ENCODE peak calls at places on chromosomes 6 and 20, in seven cellular contexts. One of them, this sample, is unnamed.
A peak's percentile ranks its signal among the peaks of the same experiment; 100 is the strongest.

GRCh38 chr6:144559865-144560603 is 274.9 kb downstream of the UTRN start:
- DNase-seq in right cardiac atrium: no peak
- DNase-seq in mesendoderm: no peak
- DNase-seq in H9: no peak
- DNase-seq in brain microvascular endothelial cell: peak; percentile 81
- DNase-seq in CD4-positive, CD25-positive, alpha-beta regulatory T cell: peak; percentile 44
- DNase-seq in IMR-90: peak; percentile 38
- DNase-seq in this sample: no peak

GRCh38 chr6:87277123-87277522 is 45.3 kb upstream of the SMIM8 start:
- DNase-seq in right cardiac atrium: no peak
- DNase-seq in mesendoderm: no peak
- DNase-seq in H9: no peak
- DNase-seq in brain microvascular endothelial cell: peak; percentile 9
- DNase-seq in CD4-positive, CD25-positive, alpha-beta regulatory T cell: no peak
- DNase-seq in IMR-90: peak; percentile 15
- DNase-seq in this sample: no peak

GRCh38 chr6:13507306-13507855 is 20.0 kb upstream of the GFOD1 start:
- DNase-seq in right cardiac atrium: no peak
- DNase-seq in mesendoderm: no peak
- DNase-seq in H9: no peak
- DNase-seq in brain microvascular endothelial cell: no peak
- DNase-seq in CD4-positive, CD25-positive, alpha-beta regulatory T cell: no peak
- DNase-seq in IMR-90: no peak
- DNase-seq in this sample: no peak

GRCh38 chr6:15320683-15321082 is 74.8 kb downstream of the JARID2 start:
- DNase-seq in right cardiac atrium: no peak
- DNase-seq in mesendoderm: no peak
- DNase-seq in H9: no peak
- DNase-seq in brain microvascular endothelial cell: no peak
- DNase-seq in CD4-positive, CD25-positive, alpha-beta regulatory T cell: no peak
- DNase-seq in IMR-90: peak; percentile 54
- DNase-seq in this sample: no peak

GRCh38 chr6:33450434-33450833 is 3.9 kb upstream of the ZBTB9 start:
- DNase-seq in right cardiac atrium: no peak
- DNase-seq in mesendoderm: no peak
- DNase-seq in H9: no peak
- DNase-seq in brain microvascular endothelial cell: no peak
- DNase-seq in CD4-positive, CD25-positive, alpha-beta regulatory T cell: no peak
- DNase-seq in IMR-90: no peak
- DNase-seq in this sample: no peak

GRCh38 chr20:51484141-51484815 is 58.2 kb downstream of the NFATC2 start:
- DNase-seq in right cardiac atrium: no peak
- DNase-seq in mesendoderm: no peak
- DNase-seq in H9: no peak
- DNase-seq in brain microvascular endothelial cell: no peak
- DNase-seq in CD4-positive, CD25-positive, alpha-beta regulatory T cell: no peak
- DNase-seq in IMR-90: no peak
- DNase-seq in this sample: no peak

GRCh38 chr20:2093883-2094282 is 7.7 kb upstream of the STK35 start:
- DNase-seq in right cardiac atrium: no peak
- DNase-seq in mesendoderm: peak; percentile 47
- DNase-seq in H9: no peak
- DNase-seq in brain microvascular endothelial cell: no peak
- DNase-seq in CD4-positive, CD25-positive, alpha-beta regulatory T cell: no peak
- DNase-seq in IMR-90: no peak
- DNase-seq in this sample: no peak

GRCh38 chr6:93083337-93083736 is 336.0 kb downstream of the EPHA7 start:
- DNase-seq in right cardiac atrium: no peak
- DNase-seq in mesendoderm: no peak
- DNase-seq in H9: no peak
- DNase-seq in brain microvascular endothelial cell: no peak
- DNase-seq in CD4-positive, CD25-positive, alpha-beta regulatory T cell: no peak
- DNase-seq in IMR-90: no peak
- DNase-seq in this sample: no peak

GRCh38 chr20:39412091-39412490 is 449.9 kb downstream of the DHX35 start:
- DNase-seq in right cardiac atrium: no peak
- DNase-seq in mesendoderm: no peak
- DNase-seq in H9: no peak
- DNase-seq in brain microvascular endothelial cell: no peak
- DNase-seq in CD4-positive, CD25-positive, alpha-beta regulatory T cell: no peak
- DNase-seq in IMR-90: no peak
- DNase-seq in this sample: no peak

GRCh38 chr6:116033687-116034303 is 26.9 kb downstream of the FRK start:
- DNase-seq in right cardiac atrium: no peak
- DNase-seq in mesendoderm: no peak
- DNase-seq in H9: no peak
- DNase-seq in brain microvascular endothelial cell: no peak
- DNase-seq in CD4-positive, CD25-positive, alpha-beta regulatory T cell: no peak
- DNase-seq in IMR-90: no peak
- DNase-seq in this sample: no peak

GRCh38 chr20:36929290-36929689 is 22.2 kb downstream of the SAMHD1 start:
- DNase-seq in right cardiac atrium: no peak
- DNase-seq in mesendoderm: no peak
- DNase-seq in H9: no peak
- DNase-seq in brain microvascular endothelial cell: peak; percentile 12
- DNase-seq in CD4-positive, CD25-positive, alpha-beta regulatory T cell: no peak
- DNase-seq in IMR-90: peak; percentile 69
- DNase-seq in this sample: no peak

GRCh38 chr20:50163570-50164317 is 10.2 kb upstream of the PEDS1 start:
- DNase-seq in right cardiac atrium: peak; percentile 69
- DNase-seq in mesendoderm: peak; percentile 34
- DNase-seq in H9: no peak
- DNase-seq in brain microvascular endothelial cell: no peak
- DNase-seq in CD4-positive, CD25-positive, alpha-beta regulatory T cell: no peak
- DNase-seq in IMR-90: peak; percentile 44
- DNase-seq in this sample: no peak

DNA sequence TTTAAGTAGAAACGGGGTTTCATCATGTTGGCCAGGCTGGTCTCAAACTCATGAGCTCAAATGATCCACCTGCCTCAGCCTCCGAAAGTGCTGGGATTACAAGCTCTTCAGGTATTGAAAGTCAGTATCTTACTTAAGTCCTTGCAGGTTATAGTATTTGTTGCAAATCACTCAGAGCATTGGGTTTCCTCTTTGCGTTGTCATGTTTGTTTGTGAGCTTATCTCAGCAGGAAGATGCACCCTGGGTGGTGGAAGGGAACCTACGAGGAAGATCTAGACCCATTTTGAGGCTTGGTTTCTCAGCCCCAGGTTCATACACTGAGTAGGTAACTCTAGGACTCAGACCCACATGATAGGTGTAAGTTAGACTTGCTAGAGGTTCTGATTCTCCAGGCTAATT is 18.6 kb downstream of the MYH7B start:
- DNase-seq in right cardiac atrium: no peak
- DNase-seq in mesendoderm: no peak
- DNase-seq in H9: no peak
- DNase-seq in brain microvascular endothelial cell: no peak
- DNase-seq in CD4-positive, CD25-positive, alpha-beta regulatory T cell: no peak
- DNase-seq in IMR-90: no peak
- DNase-seq in this sample: no peak
- H3K27ac ChIP-seq in right cardiac atrium: no peak overlapping the region
- H3K27ac ChIP-seq in mesendoderm: no peak overlapping the region
- H3K27ac ChIP-seq in H9: no peak overlapping the region
- H3K27ac ChIP-seq in brain microvascular endothelial cell: no peak overlapping the region
- H3K27ac ChIP-seq in CD4-positive, CD25-positive, alpha-beta regulatory T cell: no peak overlapping the region
- H3K27ac ChIP-seq in IMR-90: no peak overlapping the region
- H3K27ac ChIP-seq in this sample: no peak overlapping the region

GRCh38 chr6:42429042-42429574 is 22.6 kb downstream of the TRERF1 start:
- DNase-seq in right cardiac atrium: no peak
- DNase-seq in mesendoderm: no peak
- DNase-seq in H9: no peak
- DNase-seq in brain microvascular endothelial cell: no peak
- DNase-seq in CD4-positive, CD25-positive, alpha-beta regulatory T cell: no peak
- DNase-seq in IMR-90: no peak
- DNase-seq in this sample: no peak

GRCh38 chr6:42426191-42426590 is 25.5 kb downstream of the TRERF1 start:
- DNase-seq in right cardiac atrium: no peak
- DNase-seq in mesendoderm: no peak
- DNase-seq in H9: no peak
- DNase-seq in brain microvascular endothelial cell: no peak
- DNase-seq in CD4-positive, CD25-positive, alpha-beta regulatory T cell: no peak
- DNase-seq in IMR-90: no peak
- DNase-seq in this sample: no peak

GRCh38 chr6:42431356-42431755 is 20.4 kb downstream of the TRERF1 start:
- DNase-seq in right cardiac atrium: no peak
- DNase-seq in mesendoderm: no peak
- DNase-seq in H9: no peak
- DNase-seq in brain microvascular endothelial cell: no peak
- DNase-seq in CD4-positive, CD25-positive, alpha-beta regulatory T cell: no peak
- DNase-seq in IMR-90: no peak
- DNase-seq in this sample: no peak

GRCh38 chr6:42429836-42430235 is 21.9 kb downstream of the TRERF1 start:
- DNase-seq in right cardiac atrium: peak; percentile 43
- DNase-seq in mesendoderm: no peak
- DNase-seq in H9: no peak
- DNase-seq in brain microvascular endothelial cell: no peak
- DNase-seq in CD4-positive, CD25-positive, alpha-beta regulatory T cell: no peak
- DNase-seq in IMR-90: no peak
- DNase-seq in this sample: no peak

DNA sequence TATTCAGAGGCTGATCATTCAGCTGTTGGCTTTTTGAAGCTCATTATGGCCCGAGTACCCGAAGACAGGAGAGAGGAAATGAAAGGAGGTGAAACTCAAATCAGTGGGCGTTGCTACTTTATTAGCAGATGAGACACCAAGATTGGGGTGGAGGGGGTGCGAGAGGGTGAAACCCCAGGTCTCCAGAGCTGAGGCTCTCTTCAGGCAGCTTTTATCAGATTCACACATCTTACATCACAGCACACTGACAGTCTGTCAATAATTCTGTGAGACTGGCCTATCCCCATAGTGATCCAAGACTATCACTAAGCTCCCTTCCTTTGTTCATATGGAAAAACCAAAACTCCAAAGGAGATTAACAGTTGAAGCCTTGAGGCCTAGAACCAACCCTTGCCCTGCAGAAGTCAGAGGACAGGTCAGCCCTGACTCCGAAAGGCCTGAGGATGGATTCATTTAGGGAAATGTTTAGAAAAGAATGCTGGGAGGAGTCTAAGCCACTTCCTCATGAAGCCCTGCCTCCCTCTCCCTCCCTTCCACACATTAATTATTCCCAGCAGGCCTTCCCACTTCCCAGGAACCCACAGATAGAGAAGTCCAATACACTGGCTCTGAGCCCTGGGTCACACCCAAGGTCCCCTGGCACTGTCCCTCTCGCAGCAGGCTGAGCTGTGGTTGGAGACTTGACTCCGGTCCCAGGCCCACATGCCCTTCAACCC is 23.2 kb downstream of the TRERF1 start:
- DNase-seq in right cardiac atrium: peak; percentile 81
- DNase-seq in mesendoderm: peak; percentile 75
- DNase-seq in H9: no peak
- DNase-seq in brain microvascular endothelial cell: no peak
- DNase-seq in CD4-positive, CD25-positive, alpha-beta regulatory T cell: peak; percentile 58
- DNase-seq in IMR-90: peak; percentile 21
- DNase-seq in this sample: no peak
- H3K27ac ChIP-seq in right cardiac atrium: peak overlapping the region; percentile 44
- H3K27ac ChIP-seq in mesendoderm: no peak overlapping the region
- H3K27ac ChIP-seq in H9: no peak overlapping the region
- H3K27ac ChIP-seq in brain microvascular endothelial cell: no peak overlapping the region
- H3K27ac ChIP-seq in CD4-positive, CD25-positive, alpha-beta regulatory T cell: peak overlapping the region; percentile 79
- H3K27ac ChIP-seq in IMR-90: peak overlapping the region; percentile 27
- H3K27ac ChIP-seq in this sample: peak overlapping the region; percentile 47

DNA sequence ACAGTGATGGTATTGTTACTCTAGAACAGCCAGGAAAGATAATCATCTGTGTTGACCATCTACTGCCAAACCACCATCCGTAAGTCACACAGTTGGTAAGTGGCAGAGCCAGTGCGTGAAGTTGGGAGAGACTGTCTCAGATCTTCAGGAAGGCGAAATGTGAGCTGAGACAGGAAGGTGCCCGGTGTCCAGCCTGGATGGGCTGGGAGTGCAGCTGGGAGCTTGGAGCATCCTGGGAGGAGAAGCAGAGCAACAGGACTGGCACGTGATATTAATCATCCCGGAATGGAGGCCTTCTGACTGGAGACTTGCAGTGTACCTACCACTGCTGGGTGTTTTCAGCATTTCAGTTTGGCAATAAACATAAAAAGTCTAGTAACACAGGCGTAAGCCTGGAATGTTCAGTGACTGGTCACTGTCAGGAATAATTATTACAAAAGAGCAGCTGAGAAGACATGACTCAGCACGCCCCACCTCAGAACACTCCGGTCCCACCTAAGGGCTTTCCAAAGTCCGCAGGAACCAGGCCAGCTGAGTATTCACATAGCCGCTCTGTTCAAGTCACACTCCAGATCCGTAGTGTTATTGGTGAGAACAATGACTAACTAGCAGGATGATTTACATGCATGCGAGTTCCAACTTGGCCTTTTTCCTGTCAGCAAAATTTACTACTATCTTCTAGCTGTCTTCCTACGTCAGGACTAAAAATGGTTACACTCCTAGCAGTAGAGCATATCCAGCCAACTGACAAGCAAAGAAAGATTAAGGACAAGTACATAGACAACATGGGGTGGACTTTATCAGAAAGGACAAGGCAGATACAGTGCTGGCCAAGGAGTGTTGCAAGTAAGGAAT is 45.1 kb upstream of the PNRC1 start:
- DNase-seq in right cardiac atrium: peak; percentile 85
- DNase-seq in mesendoderm: no peak
- DNase-seq in H9: no peak
- DNase-seq in brain microvascular endothelial cell: peak; percentile 64
- DNase-seq in CD4-positive, CD25-positive, alpha-beta regulatory T cell: no peak
- DNase-seq in IMR-90: peak; percentile 95
- DNase-seq in this sample: peak; percentile 93
- H3K27ac ChIP-seq in right cardiac atrium: peak overlapping the region; percentile 96
- H3K27ac ChIP-seq in mesendoderm: no peak overlapping the region
- H3K27ac ChIP-seq in H9: no peak overlapping the region
- H3K27ac ChIP-seq in brain microvascular endothelial cell: peak overlapping the region; percentile 38
- H3K27ac ChIP-seq in CD4-positive, CD25-positive, alpha-beta regulatory T cell: no peak overlapping the region
- H3K27ac ChIP-seq in IMR-90: peak overlapping the region; percentile 90
- H3K27ac ChIP-seq in this sample: peak overlapping the region; percentile 83

DNA sequence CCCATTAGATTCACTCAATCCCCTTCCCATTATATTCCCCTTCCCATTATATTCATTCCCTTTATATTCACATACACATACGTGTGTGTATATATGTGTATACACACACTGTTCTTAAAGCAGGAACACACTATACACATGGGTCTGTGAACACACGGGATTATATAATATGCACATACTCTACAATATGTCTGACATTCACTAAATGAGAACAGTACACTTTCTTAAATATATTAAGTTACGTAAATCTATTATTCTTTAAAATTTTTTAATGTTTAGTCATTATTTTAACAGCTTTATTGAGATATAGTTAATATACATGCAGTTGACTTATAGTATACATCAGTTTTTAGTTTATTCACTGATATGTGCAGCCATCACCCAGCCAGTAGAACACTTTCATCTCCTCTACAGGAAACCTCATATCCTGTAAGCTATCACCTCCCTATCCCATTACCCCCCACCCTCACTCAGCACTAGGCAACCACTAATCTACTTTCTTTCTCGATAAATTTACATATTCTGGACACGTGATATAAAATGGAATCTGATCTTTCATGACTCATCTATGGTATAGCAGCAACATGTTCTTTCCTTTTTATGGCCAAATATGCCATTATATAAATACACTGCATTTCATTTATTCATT is 13.9 kb upstream of the SUMO4 start:
- DNase-seq in right cardiac atrium: no peak
- DNase-seq in mesendoderm: no peak
- DNase-seq in H9: no peak
- DNase-seq in brain microvascular endothelial cell: no peak
- DNase-seq in CD4-positive, CD25-positive, alpha-beta regulatory T cell: no peak
- DNase-seq in IMR-90: no peak
- DNase-seq in this sample: no peak
- H3K27ac ChIP-seq in right cardiac atrium: no peak overlapping the region
- H3K27ac ChIP-seq in mesendoderm: no peak overlapping the region
- H3K27ac ChIP-seq in H9: no peak overlapping the region
- H3K27ac ChIP-seq in brain microvascular endothelial cell: no peak overlapping the region
- H3K27ac ChIP-seq in CD4-positive, CD25-positive, alpha-beta regulatory T cell: no peak overlapping the region
- H3K27ac ChIP-seq in IMR-90: no peak overlapping the region
- H3K27ac ChIP-seq in this sample: no peak overlapping the region

GRCh38 chr6:165805604-165806003 is 142.6 kb upstream of the PDE10A start:
- DNase-seq in right cardiac atrium: no peak
- DNase-seq in mesendoderm: no peak
- DNase-seq in H9: no peak
- DNase-seq in brain microvascular endothelial cell: no peak
- DNase-seq in CD4-positive, CD25-positive, alpha-beta regulatory T cell: no peak
- DNase-seq in IMR-90: no peak
- DNase-seq in this sample: no peak
- H3K27ac ChIP-seq in right cardiac atrium: no peak overlapping the region
- H3K27ac ChIP-seq in mesendoderm: no peak overlapping the region
- H3K27ac ChIP-seq in H9: no peak overlapping the region
- H3K27ac ChIP-seq in brain microvascular endothelial cell: no peak overlapping the region
- H3K27ac ChIP-seq in CD4-positive, CD25-positive, alpha-beta regulatory T cell: no peak overlapping the region
- H3K27ac ChIP-seq in IMR-90: no peak overlapping the region
- H3K27ac ChIP-seq in this sample: no peak overlapping the region

This sample was measured in coronary artery.